ENCODE peak calls at places on chromosomes 7 and 10, in five cellular contexts. One of them, this sample, is unnamed.
A peak's percentile ranks its signal among the peaks of the same experiment; 100 is the strongest.

GRCh38 chr10:12844796-12845524 is 156.6 kb downstream of the CCDC3 start:
- DNase-seq in PC-9: peak; percentile 24
- DNase-seq in A549: peak; percentile 53
- DNase-seq in WERI-Rb-1: no peak
- DNase-seq in cardiac fibroblast: peak; percentile 95
- DNase-seq in this sample: peak; percentile 83

GRCh38 chr10:11724938-11725776 is 17.0 kb upstream of the ECHDC3 start:
- DNase-seq in PC-9: peak; percentile 24
- DNase-seq in WERI-Rb-1: peak; percentile 8
- DNase-seq in A549: peak; percentile 72
- DNase-seq in cardiac fibroblast: peak; percentile 83
- DNase-seq in this sample: no peak

GRCh38 chr7:63008366-63008765 is 990.3 kb upstream of the ZNF722 start:
- DNase-seq in WERI-Rb-1: no peak
- DNase-seq in PC-9: no peak
- DNase-seq in A549: no peak
- DNase-seq in cardiac fibroblast: no peak
- DNase-seq in this sample: no peak

GRCh38 chr10:62133618-62134017 is 135.0 kb downstream of the RTKN2 start:
- DNase-seq in cardiac fibroblast: no peak
- DNase-seq in A549: no peak
- DNase-seq in WERI-Rb-1: no peak
- DNase-seq in PC-9: no peak
- DNase-seq in this sample: no peak

GRCh38 chr7:114758661-114759227 is 163.2 kb upstream of the MDFIC start:
- DNase-seq in PC-9: no peak
- DNase-seq in A549: no peak
- DNase-seq in WERI-Rb-1: no peak
- DNase-seq in cardiac fibroblast: no peak
- DNase-seq in this sample: no peak

GRCh38 chr7:48255046-48255445 is 83.8 kb downstream of the ABCA13 start:
- DNase-seq in PC-9: no peak
- DNase-seq in WERI-Rb-1: no peak
- DNase-seq in A549: no peak
- DNase-seq in cardiac fibroblast: peak; percentile 3
- DNase-seq in this sample: peak; percentile 31

GRCh38 chr7:148698397-148699023 is at the start of gene CUL1:
- DNase-seq in A549: peak; percentile 80
- DNase-seq in WERI-Rb-1: peak; percentile 82
- DNase-seq in PC-9: peak; percentile 92
- DNase-seq in cardiac fibroblast: peak; percentile 83
- DNase-seq in this sample: no peak

GRCh38 chr7:29370531-29371314 is 176.1 kb downstream of the CHN2 start:
- DNase-seq in cardiac fibroblast: peak; percentile 62
- DNase-seq in WERI-Rb-1: peak; percentile 24
- DNase-seq in PC-9: no peak
- DNase-seq in A549: no peak
- DNase-seq in this sample: peak; percentile 29

GRCh38 chr7:159105845-159106614 is 38.6 kb downstream of the VIPR2 start:
- DNase-seq in A549: no peak
- DNase-seq in PC-9: no peak
- DNase-seq in cardiac fibroblast: no peak
- DNase-seq in WERI-Rb-1: peak; percentile 67
- DNase-seq in this sample: no peak

GRCh38 chr10:94878649-94879048 is 59.8 kb upstream of the CYP2C9 start:
- DNase-seq in WERI-Rb-1: no peak
- DNase-seq in A549: no peak
- DNase-seq in PC-9: no peak
- DNase-seq in cardiac fibroblast: no peak
- DNase-seq in this sample: no peak

GRCh38 chr7:149669121-149669818 is 104.1 kb downstream of the ZNF467 start:
- DNase-seq in WERI-Rb-1: no peak
- DNase-seq in cardiac fibroblast: peak; percentile 58
- DNase-seq in PC-9: no peak
- DNase-seq in A549: peak; percentile 61
- DNase-seq in this sample: no peak

GRCh38 chr10:63114031-63114814 is 18.9 kb upstream of the NRBF2 start:
- DNase-seq in WERI-Rb-1: no peak
- DNase-seq in cardiac fibroblast: peak; percentile 96
- DNase-seq in PC-9: no peak
- DNase-seq in A549: peak; percentile 58
- DNase-seq in this sample: no peak

GRCh38 chr10:118823256-118823907 is 68.6 kb upstream of the CACUL1 start:
- DNase-seq in WERI-Rb-1: no peak
- DNase-seq in cardiac fibroblast: no peak
- DNase-seq in PC-9: no peak
- DNase-seq in A549: no peak
- DNase-seq in this sample: no peak

GRCh38 chr7:33155811-33156210 is 26.4 kb downstream of the BBS9 start:
- DNase-seq in PC-9: no peak
- DNase-seq in cardiac fibroblast: peak; percentile 4
- DNase-seq in A549: no peak
- DNase-seq in WERI-Rb-1: no peak
- DNase-seq in this sample: peak; percentile 2

GRCh38 chr7:106893591-106893990 is 28.5 kb downstream of the PIK3CG start:
- DNase-seq in A549: no peak
- DNase-seq in WERI-Rb-1: no peak
- DNase-seq in PC-9: no peak
- DNase-seq in cardiac fibroblast: no peak
- DNase-seq in this sample: no peak

GRCh38 chr10:4431114-4431862 is 394.7 kb upstream of the AKR1E2 start:
- DNase-seq in WERI-Rb-1: peak; percentile 9
- DNase-seq in A549: peak; percentile 37
- DNase-seq in cardiac fibroblast: peak; percentile 12
- DNase-seq in PC-9: no peak
- DNase-seq in this sample: peak; percentile 12

GRCh38 chr7:524800-525199 is 5.2 kb upstream of the PDGFA start:
- DNase-seq in A549: no peak
- DNase-seq in cardiac fibroblast: no peak
- DNase-seq in WERI-Rb-1: no peak
- DNase-seq in PC-9: no peak
- DNase-seq in this sample: no peak

GRCh38 chr7:52958621-52959140 is 76.8 kb upstream of the POM121L12 start:
- DNase-seq in PC-9: no peak
- DNase-seq in A549: no peak
- DNase-seq in WERI-Rb-1: no peak
- DNase-seq in cardiac fibroblast: no peak
- DNase-seq in this sample: no peak

GRCh38 chr10:48238826-48239520 is 35.5 kb downstream of the FRMPD2 start:
- DNase-seq in WERI-Rb-1: no peak
- DNase-seq in cardiac fibroblast: no peak
- DNase-seq in A549: no peak
- DNase-seq in PC-9: no peak
- DNase-seq in this sample: no peak

DNA sequence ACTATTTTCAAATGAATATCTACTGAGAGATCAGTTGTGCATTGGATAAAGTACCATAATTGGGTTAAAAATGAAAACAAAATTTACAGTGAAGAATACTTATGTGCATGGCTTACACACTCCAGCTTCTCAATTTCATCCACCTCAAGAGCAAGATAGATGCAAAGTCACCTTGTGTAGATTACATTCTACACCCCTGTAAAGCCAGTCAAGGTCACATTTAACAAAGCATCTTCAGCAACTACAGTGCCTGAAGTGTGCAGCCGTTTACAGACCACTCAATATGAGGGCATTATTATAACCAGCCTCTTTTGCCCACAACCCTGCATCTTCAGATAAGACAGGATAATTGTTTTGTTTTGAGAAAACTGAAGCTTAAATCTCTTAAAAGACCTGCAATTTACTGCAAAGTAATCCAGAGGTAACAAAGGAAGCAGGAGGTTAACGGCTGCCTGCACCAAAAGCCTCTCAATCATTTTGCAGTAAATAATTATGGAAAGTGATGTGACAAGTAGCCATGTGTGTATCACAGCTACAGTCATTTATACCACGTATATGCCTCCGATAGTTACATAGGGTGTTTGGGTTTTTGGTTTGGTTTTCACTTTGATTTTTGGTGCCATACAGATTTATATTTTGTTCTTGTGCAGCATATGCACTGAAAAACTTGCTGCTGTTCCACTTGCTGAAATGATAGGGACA is 4.9 kb downstream of the PURB start:
- DNase-seq in PC-9: no peak
- DNase-seq in A549: no peak
- DNase-seq in cardiac fibroblast: no peak
- DNase-seq in WERI-Rb-1: no peak
- DNase-seq in this sample: no peak
- H3K4me3 ChIP-seq in PC-9: peak overlapping the region; percentile 77
- H3K4me3 ChIP-seq in A549: no peak overlapping the region
- H3K4me3 ChIP-seq in cardiac fibroblast: peak overlapping the region; percentile 6
- H3K4me3 ChIP-seq in WERI-Rb-1: no peak overlapping the region
- H3K4me3 ChIP-seq in this sample: no peak overlapping the region

GRCh38 chr7:130488376-130489139 is 3.3 kb upstream of the MEST start:
- DNase-seq in A549: no peak
- DNase-seq in PC-9: no peak
- DNase-seq in cardiac fibroblast: peak; percentile 14
- DNase-seq in WERI-Rb-1: no peak
- DNase-seq in this sample: no peak

GRCh38 chr7:130486963-130487324 is 4.9 kb upstream of the MEST start:
- DNase-seq in PC-9: no peak
- DNase-seq in cardiac fibroblast: no peak
- DNase-seq in A549: no peak
- DNase-seq in WERI-Rb-1: no peak
- DNase-seq in this sample: peak; percentile 42

GRCh38 chr7:130489140-130489967 is 2.5 kb upstream of the MEST start:
- DNase-seq in WERI-Rb-1: no peak
- DNase-seq in cardiac fibroblast: peak; percentile 64
- DNase-seq in PC-9: peak; percentile 53
- DNase-seq in A549: no peak
- DNase-seq in this sample: peak; percentile 38

GRCh38 chr7:130485734-130486113 is 6.2 kb upstream of the MEST start:
- DNase-seq in WERI-Rb-1: no peak
- DNase-seq in PC-9: no peak
- DNase-seq in cardiac fibroblast: no peak
- DNase-seq in A549: no peak
- DNase-seq in this sample: no peak

DNA sequence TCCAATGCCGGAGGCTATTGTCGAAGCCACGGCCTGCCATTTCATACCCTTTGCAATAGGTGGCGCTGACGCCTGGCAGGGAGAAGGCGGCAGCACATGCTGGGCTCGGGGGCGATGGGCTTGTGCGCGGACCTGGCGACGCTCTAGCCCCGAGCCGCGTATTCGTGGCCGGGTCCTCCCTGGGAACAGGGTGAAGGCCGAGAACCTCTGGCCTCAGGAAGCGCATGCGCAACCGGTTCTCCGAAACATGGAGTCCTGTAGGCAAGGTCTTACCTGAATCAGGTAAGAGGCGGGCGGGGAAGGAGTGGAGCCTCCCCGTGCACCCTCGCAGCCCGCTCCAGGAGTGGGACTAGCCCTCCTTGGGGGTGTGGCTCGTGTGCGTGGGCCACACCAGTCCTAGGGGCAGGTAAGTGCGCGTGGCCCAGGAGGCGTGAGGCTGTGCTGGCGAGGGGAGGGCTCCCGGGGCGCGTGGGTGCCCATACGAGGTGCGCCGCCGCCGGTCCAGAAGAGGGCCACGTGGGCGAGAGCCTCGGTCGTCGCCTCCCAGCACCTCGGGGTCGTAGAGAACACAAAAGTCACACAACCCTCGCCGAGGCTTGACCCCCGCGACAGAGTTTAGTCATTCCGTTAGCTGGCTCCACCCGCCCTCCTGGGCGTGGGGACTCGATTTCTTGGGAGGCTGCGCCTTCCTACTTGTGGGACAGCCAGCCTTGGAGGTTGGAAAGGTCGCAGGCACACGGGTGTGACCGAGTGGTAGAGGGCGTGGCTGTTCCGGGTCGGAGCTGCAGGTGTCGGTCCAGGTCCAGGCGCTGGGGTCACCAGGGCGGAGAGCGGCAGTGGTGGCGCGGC is 5.5 kb upstream of the MEST start:
- DNase-seq in A549: peak; percentile 95
- DNase-seq in PC-9: peak; percentile 86
- DNase-seq in cardiac fibroblast: no peak
- DNase-seq in WERI-Rb-1: peak; percentile 14
- DNase-seq in this sample: no peak
- TF ChIP-seq CTCF in A549: peak; percentile 85
- TF ChIP-seq CTCF in PC-9: peak; percentile 92
- TF ChIP-seq CTCF in cardiac fibroblast: peak; percentile 45
- TF ChIP-seq CTCF in WERI-Rb-1: peak; percentile 23
- TF ChIP-seq CTCF in this sample: peak; percentile 62

GRCh38 chr10:79399242-79399831 is 46.1 kb downstream of the ZCCHC24 start:
- DNase-seq in A549: no peak
- DNase-seq in WERI-Rb-1: peak; percentile 62
- DNase-seq in cardiac fibroblast: peak; percentile 99
- DNase-seq in PC-9: no peak
- DNase-seq in this sample: peak; percentile 60
- H3K4me3 ChIP-seq in A549: no peak overlapping the region
- H3K4me3 ChIP-seq in WERI-Rb-1: no peak overlapping the region
- H3K4me3 ChIP-seq in cardiac fibroblast: peak overlapping the region; percentile 11
- H3K4me3 ChIP-seq in PC-9: no peak overlapping the region
- H3K4me3 ChIP-seq in this sample: no peak overlapping the region

DNA sequence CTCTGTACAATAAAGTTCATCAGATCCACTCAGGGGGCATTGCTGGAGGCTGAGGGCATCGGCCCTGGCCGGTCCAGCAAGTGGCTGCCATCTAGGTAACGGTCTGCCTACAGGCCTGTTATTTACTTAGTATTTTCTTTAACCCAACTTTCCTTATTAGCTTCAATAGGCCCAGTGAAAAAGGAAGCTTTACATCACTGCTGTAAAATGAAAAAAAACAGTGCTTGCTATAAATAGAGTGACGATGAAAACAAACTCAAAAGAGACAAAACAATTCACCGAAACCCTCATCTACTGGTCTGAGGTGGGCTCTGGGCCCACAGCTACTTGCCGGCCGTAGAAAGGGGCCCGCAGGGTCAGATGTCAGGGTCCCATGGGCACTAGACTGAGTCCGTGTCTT is 192.5 kb downstream of the ELFN1 start:
- DNase-seq in cardiac fibroblast: no peak
- DNase-seq in WERI-Rb-1: no peak
- DNase-seq in A549: no peak
- DNase-seq in PC-9: no peak
- DNase-seq in this sample: no peak
- TF ChIP-seq CTCF in cardiac fibroblast: no peak
- TF ChIP-seq CTCF in WERI-Rb-1: no peak
- TF ChIP-seq CTCF in A549: no peak
- TF ChIP-seq CTCF in PC-9: no peak
- TF ChIP-seq CTCF in this sample: no peak

DNA sequence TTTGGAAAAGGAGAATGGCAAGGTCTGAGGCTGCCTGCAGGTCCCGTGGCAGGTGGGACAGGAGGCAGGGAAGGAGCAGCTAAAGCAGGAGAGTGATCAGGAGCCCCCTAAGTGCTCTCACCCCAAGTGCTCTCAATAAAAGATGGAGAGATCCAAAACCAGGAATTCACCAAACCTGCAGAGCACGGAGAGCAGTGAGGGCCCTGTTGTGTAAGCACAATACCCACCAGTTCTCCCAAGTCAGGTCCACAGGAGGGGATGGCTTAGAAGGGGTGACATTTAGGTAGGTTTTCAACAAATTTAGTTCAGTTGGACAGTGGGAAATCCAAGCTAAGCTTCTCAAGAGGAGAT is 40.8 kb downstream of the GNA12 start:
- DNase-seq in A549: no peak
- DNase-seq in WERI-Rb-1: no peak
- DNase-seq in PC-9: no peak
- DNase-seq in cardiac fibroblast: no peak
- DNase-seq in this sample: no peak
- H3K4me3 ChIP-seq in A549: peak overlapping the region; percentile 31
- H3K4me3 ChIP-seq in WERI-Rb-1: no peak overlapping the region
- H3K4me3 ChIP-seq in PC-9: peak overlapping the region; percentile 55
- H3K4me3 ChIP-seq in cardiac fibroblast: peak overlapping the region; percentile 41
- H3K4me3 ChIP-seq in this sample: no peak overlapping the region

This sample was measured in kidney epithelial cell.